ENCODE peak calls at places on chromosomes 12 and 14, in seven cellular contexts. K, V, F, X, B, R and S are unnamed samples. For H3K27me3 and H3K9me3, the result is how much of the 10 kb centered on the place peaks cover.

GRCh38 chr14:75971509-75971908 is 10.3 kb downstream of the TGFB3 start:
- DNase-seq in K (no peak), V (no peak), F (peak), X (no peak), B (no peak), R (no peak), S (no peak)

GRCh38 chr12:111156304-111156703 is 212.6 kb downstream of the PHETA1 start:
- DNase-seq in K (no peak), V (no peak), F (no peak), X (no peak), B (no peak), R (peak), S (no peak)

GRCh38 chr12:63440063-63440462 is 228.2 kb downstream of the DPY19L2 start:
- DNase-seq in K (no peak), V (peak), F (no peak), X (no peak), B (no peak), R (peak), S (no peak)

GRCh38 chr12:31456562-31456961 is 130.6 kb upstream of the SINHCAF start:
- DNase-seq in K (no peak), V (no peak), F (no peak), X (no peak), B (no peak), R (no peak), S (no peak)

GRCh38 chr14:77181603-77182437 is at the start of gene TMEM63C:
- DNase-seq in K (no peak), V (no peak), F (peak), X (peak), B (no peak), R (peak), S (peak)

GRCh38 chr12:15186593-15186992 is 34.6 kb downstream of the RERG start:
- DNase-seq in K (no peak), V (no peak), F (no peak), X (no peak), B (no peak), R (no peak), S (peak)

GRCh38 chr12:95547522-95548055 is 3.7 kb downstream of the USP44 start:
- DNase-seq in K (no peak), V (no peak), F (no peak), X (no peak), B (no peak), R (no peak), S (no peak)

GRCh38 chr14:30005114-30005698 is 77.6 kb upstream of the PRKD1 start:
- DNase-seq in K (no peak), V (peak), F (peak), X (no peak), B (no peak), R (peak), S (peak)

GRCh38 chr12:121467638-121468403 is 67.9 kb downstream of the RNF34 start:
- DNase-seq in K (no peak), V (peak), F (no peak), X (peak), B (peak), R (no peak), S (no peak)

GRCh38 chr12:101276433-101276832 is 3.5 kb upstream of the UTP20 start:
- DNase-seq in K (no peak), V (no peak), F (no peak), X (no peak), B (no peak), R (no peak), S (no peak)

GRCh38 chr12:82407481-82407880 is 49.2 kb downstream of the METTL25 start:
- DNase-seq in K (no peak), V (no peak), F (no peak), X (no peak), B (no peak), R (no peak), S (no peak)

GRCh38 chr14:88037270-88037669 is 32.3 kb downstream of the GPR65 start:
- DNase-seq in K (no peak), V (no peak), F (no peak), X (no peak), B (no peak), R (no peak), S (no peak)

GRCh38 chr12:106220561-106220960 is 27.3 kb downstream of the CKAP4 start:
- DNase-seq in K (no peak), V (no peak), F (no peak), X (no peak), B (no peak), R (no peak), S (no peak)

GRCh38 chr12:112879191-112879705 is 27.5 kb upstream of the OAS1 start:
- DNase-seq in K (no peak), V (no peak), F (no peak), X (no peak), B (no peak), R (no peak), S (no peak)

GRCh38 chr12:127240249-127240929 is 1026.6 kb upstream of the TMEM132C start:
- DNase-seq in K (no peak), V (no peak), F (no peak), X (no peak), B (no peak), R (no peak), S (no peak)

DNA sequence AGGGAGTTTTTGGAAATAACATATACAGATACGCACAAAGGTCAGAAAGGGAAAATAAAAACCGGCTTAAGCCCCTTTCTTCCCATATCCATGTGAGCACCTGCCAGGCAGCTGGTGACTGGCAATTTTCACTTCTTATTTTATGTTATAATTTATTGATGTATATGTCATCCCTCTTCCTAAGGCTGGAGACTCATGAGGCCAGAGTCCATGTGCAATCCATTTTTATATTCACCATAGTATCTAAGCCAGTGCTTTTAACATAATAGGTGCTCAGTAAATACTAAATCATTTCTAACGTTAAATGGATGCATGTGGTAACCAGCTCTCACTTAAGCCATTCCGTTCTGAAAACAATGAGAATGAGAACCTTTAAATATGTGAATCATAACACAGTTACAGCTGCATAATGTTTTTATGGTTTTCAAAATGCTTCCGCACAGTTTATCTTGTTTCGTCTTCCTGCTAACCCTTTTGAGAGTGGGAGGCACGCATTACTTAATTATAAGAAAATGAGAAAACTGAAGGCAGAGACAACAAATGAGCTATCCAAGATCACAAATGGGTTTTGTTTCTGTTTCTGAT is 178.3 kb downstream of the CACNA1C start:
- DNase-seq in K (no peak), V (no peak), F (no peak), X (no peak), B (no peak), R (no peak), S (no peak)
- H3K4me3 ChIP-seq in K (no peak), V (no peak), F (no peak), X (no peak), B (no peak), R (no peak), S (no peak)

DNA sequence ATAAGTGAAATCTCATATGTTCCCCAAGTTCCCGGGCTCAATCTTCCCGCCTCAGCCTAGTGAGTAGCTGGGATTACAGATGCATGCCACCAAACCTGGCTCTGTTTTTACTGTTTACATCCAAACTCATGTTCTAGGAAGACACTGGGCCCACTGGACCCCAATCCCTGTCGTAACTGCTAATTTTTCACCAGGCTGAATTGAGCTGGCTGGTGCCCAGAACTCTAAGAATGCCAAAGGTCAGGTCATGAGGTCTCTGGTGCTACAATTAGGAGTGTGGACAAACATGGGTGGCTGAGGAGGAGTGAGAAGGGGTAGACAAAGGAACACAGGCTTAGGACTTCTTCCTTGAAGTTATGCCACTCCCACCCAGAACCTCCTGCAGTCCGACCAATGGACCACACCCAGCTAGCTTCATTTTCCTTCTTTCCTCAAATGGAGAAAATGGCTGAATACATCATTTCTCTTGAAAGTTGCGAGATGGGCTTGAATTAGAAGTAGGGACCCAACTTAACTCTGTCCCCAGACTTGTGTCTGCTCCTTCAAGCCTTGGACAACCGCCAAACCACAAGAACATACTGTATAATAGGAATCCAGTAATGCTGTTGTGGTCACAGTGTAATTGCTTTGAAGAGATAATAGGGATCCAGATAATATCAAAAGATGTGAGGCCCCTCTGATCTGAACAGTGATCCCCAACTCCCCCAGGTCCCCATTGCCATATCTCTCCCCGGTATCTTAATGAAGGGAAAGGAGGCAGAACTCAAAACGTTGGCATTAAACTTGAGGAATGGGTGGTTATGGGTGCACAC is 8.7 kb upstream of the PLEKHH1 start:
- DNase-seq in K (no peak), V (no peak), F (peak), X (no peak), B (no peak), R (peak), S (no peak)
- H3K27me3 ChIP-seq in K (under half), V (under half), F (under half), X (under half), B (under half), R (under half), S (under half)

GRCh38 chr14:105865904-105866840 is 339.8 kb downstream of the TMEM121 start:
- DNase-seq in K (no peak), V (no peak), F (no peak), X (peak), B (peak), R (no peak), S (peak)
- H3K9me3 ChIP-seq in K (under half), V (under half), F (under half), X (under half), B (under half), R (under half), S (under half)

DNA sequence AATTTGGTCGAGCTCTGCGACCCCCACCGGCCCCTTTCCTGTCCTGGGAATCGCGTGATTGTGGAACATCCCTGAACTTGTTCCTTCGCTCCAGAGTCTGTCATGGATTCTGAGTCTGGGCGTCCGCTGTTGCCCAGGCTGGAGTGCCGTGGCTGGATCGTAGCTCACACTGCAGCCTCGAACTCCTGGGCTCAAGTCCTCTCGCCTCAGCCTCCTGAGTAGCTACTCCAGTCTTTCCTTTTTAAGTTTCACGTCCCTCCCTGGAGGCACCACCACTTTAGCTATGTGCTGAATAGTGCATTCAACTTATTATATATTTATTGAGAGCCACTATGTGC is 698 bp downstream of the ACOT6 start:
- DNase-seq in K (no peak), V (no peak), F (no peak), X (no peak), B (no peak), R (no peak), S (no peak)
- H3K4me3 ChIP-seq in K (peak), V (peak), F (peak), X (peak), B (peak), R (peak), S (peak)

GRCh38 chr12:54173066-54173726 is 15.6 kb downstream of the SMUG1 start:
- DNase-seq in K (peak), V (peak), F (peak), X (peak), B (peak), R (peak), S (peak)

GRCh38 chr12:54167500-54167896 is 21.3 kb downstream of the SMUG1 start:
- DNase-seq in K (no peak), V (no peak), F (no peak), X (no peak), B (no peak), R (no peak), S (no peak)

GRCh38 chr12:54172102-54172630 is 16.6 kb downstream of the SMUG1 start:
- DNase-seq in K (no peak), V (no peak), F (no peak), X (no peak), B (no peak), R (no peak), S (peak)

GRCh38 chr12:54166543-54167499 is 22.0 kb downstream of the SMUG1 start:
- DNase-seq in K (no peak), V (no peak), F (no peak), X (no peak), B (no peak), R (no peak), S (peak)

DNA sequence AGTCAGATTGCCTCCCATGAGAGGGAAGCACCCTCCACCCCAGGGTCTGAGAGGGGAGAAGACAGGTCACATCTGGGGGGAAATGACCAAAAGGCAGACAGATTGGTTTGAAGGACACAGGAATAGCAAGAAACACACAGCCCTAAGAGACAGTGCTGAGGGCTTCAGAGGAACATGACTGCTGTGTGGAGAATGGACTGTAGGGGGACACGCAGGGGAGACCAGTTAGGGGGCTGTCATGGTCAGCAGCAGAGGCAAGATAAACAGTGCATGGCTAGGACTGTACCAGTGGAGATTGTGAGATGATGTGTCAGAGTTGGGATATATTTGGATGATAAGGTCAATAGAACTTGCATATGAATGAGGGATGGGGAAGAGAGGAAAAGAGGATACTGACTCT is 19.7 kb downstream of the SMUG1 start:
- DNase-seq in K (no peak), V (no peak), F (no peak), X (no peak), B (no peak), R (no peak), S (no peak)
- H3K27me3 ChIP-seq in K (under half), V (under half), F (under half), X (under half), B (under half), R (under half), S (under half)

DNA sequence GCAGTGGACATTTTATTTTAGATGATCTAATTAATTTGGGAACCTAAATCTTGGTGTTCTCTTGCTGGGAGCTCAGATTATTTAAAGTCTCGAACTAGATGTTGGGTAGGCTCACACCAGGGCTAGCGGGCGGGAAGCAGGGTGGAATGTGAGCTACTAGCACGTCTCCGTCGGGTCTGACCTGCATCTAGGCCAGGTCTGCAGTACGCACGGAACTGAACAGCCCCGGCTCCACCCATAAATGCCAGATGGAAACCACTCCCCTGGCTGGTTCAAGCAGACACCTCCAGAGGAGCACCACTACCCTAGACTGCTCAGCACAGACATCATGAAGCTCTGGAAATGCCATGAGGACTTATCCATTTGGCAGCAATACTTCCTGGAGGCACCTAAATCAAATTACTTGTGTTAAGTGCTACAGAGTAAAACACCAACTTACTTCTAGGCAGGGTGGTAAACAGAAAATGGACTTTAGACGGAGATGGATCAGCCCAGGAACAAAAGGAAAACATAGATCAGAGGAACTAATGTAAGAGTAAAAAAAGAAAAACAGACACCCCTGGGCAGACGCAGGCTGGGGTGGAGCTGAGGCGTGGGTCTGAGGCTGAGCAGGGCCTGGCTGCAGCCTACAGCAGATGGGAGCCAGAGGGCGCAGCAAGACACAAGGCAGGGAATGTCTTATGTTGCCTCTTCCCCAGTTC is 10.2 kb downstream of the ZNF605 start:
- DNase-seq in K (no peak), V (no peak), F (no peak), X (no peak), B (no peak), R (no peak), S (no peak)
- H3K9me3 ChIP-seq in K (half or more), V (under half), F (under half), X (under half), B (half or more), R (under half), S (under half)

GRCh38 chr14:39109893-39110715 is 4.0 kb upstream of the GEMIN2 start:
- DNase-seq in K (no peak), V (no peak), F (peak), X (peak), B (no peak), R (no peak), S (no peak)
- H3K4me3 ChIP-seq in K (no peak), V (no peak), F (no peak), X (no peak), B (no peak), R (peak), S (no peak)